ENCODE peak calls at places on chromosomes 5 and 9, in five cellular contexts. V is mesenchymal stem cell, X is neural progenitor cell, Y is trophoblast cell, B is PC-3. P is an unnamed sample. For H3K4me1 and H3K9me3, the result is how much of the 10 kb centered on the place peaks cover.

GRCh38 chr9:110340306-110340705 is 2.6 kb upstream of the TXNDC8 start:
- DNase-seq in V (no peak), X (peak), Y (no peak), B (peak), P (no peak)

GRCh38 chr9:136687721-136688223 is 515 bp upstream of the AGPAT2 start:
- DNase-seq in V (no peak), X (no peak), Y (no peak), B (peak), P (no peak)

GRCh38 chr9:13778486-13779110 is 499.1 kb upstream of the MPDZ start:
- DNase-seq in V (no peak), X (peak), Y (peak), B (no peak), P (peak)

GRCh38 chr9:131986576-131986975 is 93.1 kb downstream of the MED27 start:
- DNase-seq in V (peak), X (no peak), Y (no peak), B (peak), P (no peak)

GRCh38 chr5:68924490-68925145 is 169.2 kb upstream of the SLC30A5 start:
- DNase-seq in V (peak), X (no peak), Y (peak), B (peak), P (peak)

GRCh38 chr9:71791875-71792274 is 23.6 kb upstream of the CEMIP2 start:
- DNase-seq in V (no peak), X (no peak), Y (peak), B (no peak), P (peak)

GRCh38 chr5:65032250-65032649 is 263.5 kb downstream of the CWC27 start:
- DNase-seq in V (peak), X (no peak), Y (no peak), B (no peak), P (peak)

GRCh38 chr9:104907278-104907951 is 20.5 kb downstream of the ABCA1 start:
- DNase-seq in V (peak), X (no peak), Y (no peak), B (peak), P (peak)

GRCh38 chr9:90890146-90890545 is 88.5 kb downstream of the SYK start:
- DNase-seq in V (no peak), X (peak), Y (no peak), B (no peak), P (no peak)

GRCh38 chr5:81303563-81303962 is 2.2 kb downstream of the ZCCHC9 start:
- DNase-seq in V (peak), X (no peak), Y (peak), B (peak), P (peak)

GRCh38 chr5:19986806-19987205 is 1.2 kb downstream of the CDH18 start:
- DNase-seq in V (no peak), X (no peak), Y (no peak), B (no peak), P (no peak)

GRCh38 chr5:139417214-139417613 is 13.3 kb upstream of the SPATA24 start:
- DNase-seq in V (peak), X (no peak), Y (no peak), B (no peak), P (peak)

GRCh38 chr9:100595391-100596199 is 17.7 kb downstream of the CAVIN4 start:
- DNase-seq in V (peak), X (peak), Y (peak), B (peak), P (peak)

GRCh38 chr5:14830210-14831005 is 41.2 kb downstream of the ANKH start:
- DNase-seq in V (no peak), X (no peak), Y (no peak), B (no peak), P (no peak)

GRCh38 chr9:125544988-125545651 is 161.9 kb downstream of the MAPKAP1 start:
- DNase-seq in V (no peak), X (no peak), Y (no peak), B (peak), P (peak)

GRCh38 chr9:93711002-93711401 is 134.6 kb downstream of the PHF2 start:
- DNase-seq in V (no peak), X (no peak), Y (no peak), B (no peak), P (no peak)

GRCh38 chr5:173320259-173320658 is 8.0 kb downstream of the STC2 start:
- DNase-seq in V (no peak), X (no peak), Y (no peak), B (no peak), P (no peak)

GRCh38 chr9:98951967-98952366 is 8.3 kb downstream of the COL15A1 start:
- DNase-seq in V (no peak), X (no peak), Y (no peak), B (no peak), P (no peak)

GRCh38 chr9:89923174-89923573 is 318.4 kb downstream of the GADD45G start:
- DNase-seq in V (no peak), X (no peak), Y (no peak), B (no peak), P (no peak)

GRCh38 chr9:134867917-134868750 is 12.5 kb upstream of the FCN2 start:
- DNase-seq in V (no peak), X (no peak), Y (no peak), B (no peak), P (no peak)

GRCh38 chr5:102792705-102793104 is 37.6 kb downstream of the PAM start:
- DNase-seq in V (no peak), X (no peak), Y (peak), B (peak), P (no peak)

GRCh38 chr9:78592866-78593265 is 295.9 kb downstream of the PSAT1 start:
- DNase-seq in V (no peak), X (no peak), Y (peak), B (peak), P (peak)

GRCh38 chr5:72747826-72748225 is 68.6 kb upstream of the TNPO1 start:
- DNase-seq in V (no peak), X (no peak), Y (no peak), B (no peak), P (no peak)

GRCh38 chr5:81187885-81188284 is 45.2 kb upstream of the CKMT2 start:
- DNase-seq in V (no peak), X (no peak), Y (no peak), B (no peak), P (no peak)

GRCh38 chr9:87662808-87663528 is 63.0 kb upstream of the CTSL start:
- DNase-seq in V (peak), X (peak), Y (peak), B (peak), P (peak)

GRCh38 chr9:112170235-112170634 is 4.9 kb downstream of the SUSD1 start:
- DNase-seq in V (no peak), X (no peak), Y (peak), B (peak), P (no peak)

GRCh38 chr9:85427749-85428148 is 314.0 kb downstream of the AGTPBP1 start:
- DNase-seq in V (no peak), X (no peak), Y (no peak), B (no peak), P (no peak)

GRCh38 chr9:108486791-108487190 is 369.0 kb downstream of the ACTL7B start:
- DNase-seq in V (peak), X (no peak), Y (no peak), B (no peak), P (no peak)

DNA sequence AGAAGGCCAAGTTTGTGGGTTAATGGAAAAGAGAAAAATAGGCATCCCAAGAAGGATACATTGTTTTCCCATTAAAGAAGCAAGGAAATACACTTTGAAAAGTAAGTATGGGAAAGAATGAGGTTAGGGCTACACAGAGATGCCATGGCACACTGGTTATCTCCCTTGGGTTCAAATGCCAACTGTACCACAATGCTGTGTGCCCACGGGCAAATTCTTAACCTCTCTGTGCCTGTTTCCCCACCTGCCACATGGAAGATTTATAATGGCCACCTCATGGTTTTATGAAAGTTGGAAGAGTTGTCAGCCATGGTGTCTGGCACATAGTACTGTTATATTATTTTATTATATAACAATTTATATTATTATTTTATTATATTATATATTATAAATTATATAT is 16.3 kb upstream of the MGAT1 start:
- DNase-seq in V (no peak), X (no peak), Y (no peak), B (no peak), P (no peak)
- H3K4me1 ChIP-seq in V (under half), X (under half), Y (under half), B (under half), P (half or more)

GRCh38 chr5:132425009-132425937 is 55.8 kb downstream of the SLC22A5 start:
- DNase-seq in V (peak), X (no peak), Y (peak), B (peak), P (peak)
- H3K9ac ChIP-seq in V (peak), X (no peak), Y (no peak), B (no peak), P (peak)

GRCh38 chr5:153088538-153088937 is 401.9 kb upstream of the GRIA1 start:
- DNase-seq in V (no peak), X (no peak), Y (no peak), B (no peak), P (no peak)

GRCh38 chr5:153099328-153099727 is 391.1 kb upstream of the GRIA1 start:
- DNase-seq in V (no peak), X (peak), Y (no peak), B (no peak), P (no peak)

GRCh38 chr5:153094333-153094732 is 396.1 kb upstream of the GRIA1 start:
- DNase-seq in V (no peak), X (no peak), Y (no peak), B (no peak), P (no peak)
- H3K9me3 ChIP-seq in V (under half), X (under half), Y (under half), B (under half), P (under half)

GRCh38 chr9:124297553-124297905 is 39.8 kb downstream of the NEK6 start:
- DNase-seq in V (peak), X (peak), Y (peak), B (peak), P (peak)

GRCh38 chr9:124296800-124297552 is 39.2 kb downstream of the NEK6 start:
- DNase-seq in V (no peak), X (no peak), Y (peak), B (no peak), P (no peak)

GRCh38 chr9:124298646-124299235 is 41.0 kb downstream of the NEK6 start:
- DNase-seq in V (peak), X (no peak), Y (peak), B (no peak), P (no peak)

GRCh38 chr9:124299519-124300090 is 41.9 kb downstream of the NEK6 start:
- DNase-seq in V (no peak), X (no peak), Y (no peak), B (peak), P (no peak)

GRCh38 chr9:124297915-124298645 is 40.3 kb downstream of the NEK6 start:
- DNase-seq in V (no peak), X (no peak), Y (no peak), B (no peak), P (no peak)
- H3K4me1 ChIP-seq in V (half or more), X (under half), Y (half or more), B (half or more), P (half or more)

GRCh38 chr9:76027426-76027825 is 137.0 kb downstream of the PCSK5 start:
- DNase-seq in V (no peak), X (no peak), Y (peak), B (no peak), P (no peak)
- H3K9ac ChIP-seq in V (no peak), X (no peak), Y (no peak), B (no peak), P (no peak)

DNA sequence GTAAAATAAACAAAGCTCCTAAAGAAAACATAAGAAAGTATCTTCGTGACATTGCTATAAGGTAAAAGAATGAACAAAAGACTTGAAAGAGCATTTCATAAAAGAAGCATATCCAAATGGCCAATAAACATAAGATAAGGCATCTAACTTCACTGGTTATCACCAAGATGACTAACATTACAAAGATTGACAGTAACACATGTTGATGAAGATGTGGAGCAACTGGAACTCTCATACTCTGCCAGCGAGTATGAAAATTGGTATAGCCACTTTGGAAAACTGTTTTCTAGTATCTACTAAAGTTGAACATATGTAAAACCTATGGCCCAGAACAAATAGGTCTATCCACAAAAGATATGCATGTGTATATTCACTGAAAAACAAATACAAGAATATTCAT is 150.5 kb downstream of the SNX18 start:
- DNase-seq in V (no peak), X (no peak), Y (peak), B (no peak), P (no peak)
- H3K9me3 ChIP-seq in V (under half), X (under half), Y (under half), B (under half), P (under half)

DNA sequence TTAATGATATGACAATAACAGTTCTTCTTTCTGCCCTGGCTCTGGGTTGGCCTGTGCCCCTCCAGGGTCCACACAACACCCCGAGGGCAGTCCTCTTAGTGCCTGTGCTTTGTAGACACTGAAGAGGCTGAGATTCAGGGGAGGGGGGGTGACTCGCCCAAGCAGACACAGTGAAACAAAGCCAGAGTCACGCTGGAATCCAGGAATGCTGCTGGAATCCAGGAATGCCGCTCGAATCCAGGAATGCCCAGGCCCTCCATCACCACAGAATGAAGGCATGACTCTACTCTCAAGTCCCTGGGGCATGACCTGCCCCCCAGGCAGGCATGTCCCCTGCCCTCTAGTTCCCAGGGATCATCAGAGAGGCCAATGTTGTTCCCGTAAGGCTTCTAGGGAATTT is 73.1 kb downstream of the LRSAM1 start:
- DNase-seq in V (peak), X (peak), Y (peak), B (no peak), P (no peak)
- H3K4me1 ChIP-seq in V (half or more), X (under half), Y (half or more), B (under half), P (under half)

GRCh38 chr9:95132406-95133350 is 184.8 kb downstream of the FANCC start:
- DNase-seq in V (peak), X (no peak), Y (peak), B (no peak), P (peak)
- H3K9ac ChIP-seq in V (no peak), X (no peak), Y (no peak), B (no peak), P (no peak)

GRCh38 chr5:180259260-180259611 is 32.6 kb downstream of the MAPK9 start:
- DNase-seq in V (peak), X (no peak), Y (peak), B (peak), P (peak)
- H3K9me3 ChIP-seq in V (half or more), X (half or more), Y (under half), B (half or more), P (half or more)

DNA sequence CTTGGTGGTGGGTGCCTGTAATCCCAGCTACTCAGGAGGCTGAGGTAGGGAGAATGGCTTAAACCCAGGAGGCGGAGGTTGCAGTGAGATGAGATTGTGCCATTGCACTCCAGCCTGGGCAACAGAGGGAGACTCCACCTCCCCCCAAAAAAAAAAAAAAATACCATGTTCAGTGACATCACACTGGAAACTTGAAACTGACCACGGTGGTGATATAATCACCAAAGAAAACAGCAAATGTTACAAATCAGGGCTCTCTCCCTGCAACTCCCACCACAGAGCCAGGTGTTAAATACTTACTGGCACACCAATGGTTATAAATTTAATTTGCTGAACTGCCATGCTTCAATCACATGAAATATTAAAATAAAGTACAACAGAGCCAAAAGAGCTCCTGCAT is 81.4 kb downstream of the ZNF608 start:
- DNase-seq in V (no peak), X (no peak), Y (no peak), B (no peak), P (no peak)
- H3K4me1 ChIP-seq in V (under half), X (half or more), Y (under half), B (under half), P (under half)

P was measured in adipocyte.